ENCODE peak calls at places on chromosomes 11 and 22, in eight cellular contexts. Z, D, L, M, T, R, J and A are unnamed samples.

GRCh38 chr22:48957987-48958321 is 869.7 kb downstream of the BRD1 start:
- DNase-seq in J (no peak), T (no peak), D (no peak), M (no peak), L (no peak), R (no peak), Z (no peak), A (no peak)

GRCh38 chr11:32893947-32894827 is 1.6 kb downstream of the QSER1 start:
- DNase-seq in J (no peak), R (peak; percentile 4), L (peak; percentile 81), D (peak; percentile 77), M (peak; percentile 92), Z (no peak), T (peak; percentile 89), A (peak; percentile 21)

GRCh38 chr11:96149743-96150555 is 193.0 kb downstream of the MAML2 start:
- DNase-seq in Z (no peak), R (no peak), M (no peak), J (no peak), L (no peak), T (peak; percentile 93), D (no peak), A (no peak)

GRCh38 chr11:11413776-11414175 is 60.7 kb upstream of the CSNK2A3 start:
- DNase-seq in R (no peak), M (no peak), J (no peak), Z (no peak), T (no peak), D (peak; percentile 13), L (no peak), A (no peak)

GRCh38 chr11:116397556-116398167 is 375.1 kb downstream of the BUD13 start:
- DNase-seq in M (no peak), R (no peak), J (no peak), L (no peak), D (no peak), Z (no peak), T (no peak), A (no peak)

GRCh38 chr11:73137262-73137941 is 4.7 kb downstream of the FCHSD2 start:
- DNase-seq in D (no peak), T (no peak), M (no peak), J (no peak), Z (no peak), R (no peak), L (peak; percentile 40), A (no peak)

GRCh38 chr22:39360674-39361413 is 11.1 kb downstream of the SYNGR1 start:
- DNase-seq in M (no peak), L (no peak), Z (no peak), D (no peak), R (no peak), T (no peak), J (no peak), A (no peak)

GRCh38 chr11:20156280-20156875 is 3.9 kb downstream of the DBX1 start:
- DNase-seq in J (no peak), R (peak; percentile 54), T (no peak), D (peak; percentile 76), Z (peak; percentile 14), L (no peak), M (no peak), A (peak; percentile 38)

GRCh38 chr11:88523362-88524028 is 186.0 kb upstream of the CTSC start:
- DNase-seq in R (no peak), T (peak; percentile 35), Z (no peak), D (no peak), M (no peak), J (no peak), L (no peak), A (no peak)

GRCh38 chr22:20881231-20881630 is 22.4 kb downstream of the SNAP29 start:
- DNase-seq in R (no peak), Z (no peak), L (no peak), M (no peak), D (no peak), J (no peak), T (peak; percentile 57), A (no peak)

GRCh38 chr22:17810570-17811116 is 36.4 kb upstream of the BID start:
- DNase-seq in M (no peak), J (no peak), Z (no peak), D (no peak), L (no peak), T (no peak), R (no peak), A (no peak)

GRCh38 chr22:45200230-45200629 is 36.5 kb downstream of the NUP50 start:
- DNase-seq in T (no peak), D (no peak), R (no peak), L (no peak), Z (no peak), M (no peak), J (no peak), A (no peak)

GRCh38 chr11:122108192-122108799 is 7.7 kb downstream of the BLID start:
- DNase-seq in J (no peak), R (no peak), L (peak; percentile 61), Z (no peak), D (no peak), M (peak; percentile 37), T (no peak), A (peak; percentile 61)

GRCh38 chr11:100003985-100004384 is 683.1 kb upstream of the ARHGAP42 start:
- DNase-seq in T (no peak), R (no peak), M (no peak), Z (no peak), D (no peak), L (no peak), J (no peak), A (no peak)

GRCh38 chr11:77138106-77138649 is 10.1 kb downstream of the MYO7A start:
- DNase-seq in M (no peak), T (no peak), Z (no peak), R (no peak), J (no peak), D (no peak), L (no peak), A (no peak)

GRCh38 chr11:123608371-123608770 is 46.1 kb downstream of the SCN3B start:
- DNase-seq in R (no peak), T (no peak), Z (no peak), L (no peak), M (no peak), J (no peak), D (no peak), A (no peak)

GRCh38 chr11:22208151-22208858 is 15.4 kb downstream of the ANO5 start:
- DNase-seq in D (no peak), M (no peak), Z (no peak), J (no peak), L (no peak), R (no peak), T (no peak), A (no peak)